ENCODE peak calls at places on chromosomes 3 and 15, in ten cellular contexts. One of them, this sample, is unnamed.
A peak's percentile ranks its signal among the peaks of the same experiment; 100 is the strongest.

GRCh38 chr3:26624209-26624775 is 1.7 kb downstream of the LRRC3B start:
- DNase-seq in prostate gland: no peak
- DNase-seq in mammary epithelial cell: no peak
- DNase-seq in Peyer's patch: no peak
- DNase-seq in A549: no peak
- DNase-seq in HL-60: no peak
- DNase-seq in upper lobe of right lung: no peak
- DNase-seq in OCI-LY7: no peak
- DNase-seq in fibroblast of lung: no peak
- DNase-seq in tibial artery: no peak
- DNase-seq in this sample: no peak

GRCh38 chr15:72813345-72814004 is 29.9 kb upstream of the ADPGK start:
- DNase-seq in prostate gland: no peak
- DNase-seq in mammary epithelial cell: peak; percentile 14
- DNase-seq in Peyer's patch: no peak
- DNase-seq in A549: no peak
- DNase-seq in HL-60: no peak
- DNase-seq in upper lobe of right lung: no peak
- DNase-seq in OCI-LY7: no peak
- DNase-seq in fibroblast of lung: no peak
- DNase-seq in tibial artery: no peak
- DNase-seq in this sample: no peak

GRCh38 chr3:20160230-20160629 is 25.8 kb downstream of the SGO1 start:
- DNase-seq in prostate gland: no peak
- DNase-seq in mammary epithelial cell: no peak
- DNase-seq in Peyer's patch: no peak
- DNase-seq in A549: no peak
- DNase-seq in HL-60: no peak
- DNase-seq in upper lobe of right lung: no peak
- DNase-seq in OCI-LY7: no peak
- DNase-seq in fibroblast of lung: no peak
- DNase-seq in tibial artery: no peak
- DNase-seq in this sample: no peak

GRCh38 chr15:72239652-72240051 is 8.7 kb upstream of the PKM start:
- DNase-seq in prostate gland: no peak
- DNase-seq in mammary epithelial cell: no peak
- DNase-seq in Peyer's patch: no peak
- DNase-seq in A549: no peak
- DNase-seq in HL-60: no peak
- DNase-seq in upper lobe of right lung: no peak
- DNase-seq in OCI-LY7: no peak
- DNase-seq in fibroblast of lung: no peak
- DNase-seq in tibial artery: no peak
- DNase-seq in this sample: no peak

GRCh38 chr3:50373865-50374188 is 14.5 kb upstream of the TMEM115 start:
- DNase-seq in prostate gland: no peak
- DNase-seq in mammary epithelial cell: no peak
- DNase-seq in Peyer's patch: no peak
- DNase-seq in A549: no peak
- DNase-seq in HL-60: no peak
- DNase-seq in upper lobe of right lung: no peak
- DNase-seq in OCI-LY7: no peak
- DNase-seq in fibroblast of lung: no peak
- DNase-seq in tibial artery: no peak
- DNase-seq in this sample: no peak

GRCh38 chr3:118526758-118527526 is 507.7 kb downstream of the IGSF11 start:
- DNase-seq in prostate gland: no peak
- DNase-seq in mammary epithelial cell: no peak
- DNase-seq in Peyer's patch: no peak
- DNase-seq in A549: no peak
- DNase-seq in HL-60: no peak
- DNase-seq in upper lobe of right lung: no peak
- DNase-seq in OCI-LY7: no peak
- DNase-seq in fibroblast of lung: no peak
- DNase-seq in tibial artery: no peak
- DNase-seq in this sample: no peak

GRCh38 chr15:89430530-89431341 is 65.6 kb downstream of the RHCG start:
- DNase-seq in prostate gland: peak; percentile 73
- DNase-seq in mammary epithelial cell: peak; percentile 60
- DNase-seq in Peyer's patch: peak; percentile 94
- DNase-seq in A549: peak; percentile 80
- DNase-seq in HL-60: peak; percentile 76
- DNase-seq in upper lobe of right lung: peak; percentile 91
- DNase-seq in OCI-LY7: peak; percentile 81
- DNase-seq in fibroblast of lung: peak; percentile 57
- DNase-seq in tibial artery: peak; percentile 76
- DNase-seq in this sample: peak; percentile 6

GRCh38 chr15:35043380-35044095 is 41.6 kb downstream of the NANOGP8 start:
- DNase-seq in prostate gland: no peak
- DNase-seq in mammary epithelial cell: no peak
- DNase-seq in Peyer's patch: no peak
- DNase-seq in A549: no peak
- DNase-seq in HL-60: no peak
- DNase-seq in upper lobe of right lung: no peak
- DNase-seq in OCI-LY7: no peak
- DNase-seq in fibroblast of lung: no peak
- DNase-seq in tibial artery: no peak
- DNase-seq in this sample: no peak

GRCh38 chr3:4709336-4709735 is 216.2 kb downstream of the ITPR1 start:
- DNase-seq in prostate gland: no peak
- DNase-seq in mammary epithelial cell: peak; percentile 69
- DNase-seq in Peyer's patch: no peak
- DNase-seq in A549: no peak
- DNase-seq in HL-60: no peak
- DNase-seq in upper lobe of right lung: no peak
- DNase-seq in OCI-LY7: no peak
- DNase-seq in fibroblast of lung: no peak
- DNase-seq in tibial artery: no peak
- DNase-seq in this sample: no peak

GRCh38 chr3:43207628-43208085 is 78.7 kb upstream of the SNRK start:
- DNase-seq in prostate gland: no peak
- DNase-seq in mammary epithelial cell: no peak
- DNase-seq in Peyer's patch: peak; percentile 60
- DNase-seq in A549: no peak
- DNase-seq in HL-60: no peak
- DNase-seq in upper lobe of right lung: no peak
- DNase-seq in OCI-LY7: no peak
- DNase-seq in fibroblast of lung: peak; percentile 36
- DNase-seq in tibial artery: no peak
- DNase-seq in this sample: no peak

GRCh38 chr15:70866982-70867644 is 13.2 kb upstream of the LARP6 start:
- DNase-seq in prostate gland: no peak
- DNase-seq in mammary epithelial cell: no peak
- DNase-seq in Peyer's patch: no peak
- DNase-seq in A549: no peak
- DNase-seq in HL-60: no peak
- DNase-seq in upper lobe of right lung: no peak
- DNase-seq in OCI-LY7: no peak
- DNase-seq in fibroblast of lung: no peak
- DNase-seq in tibial artery: no peak
- DNase-seq in this sample: no peak

DNA sequence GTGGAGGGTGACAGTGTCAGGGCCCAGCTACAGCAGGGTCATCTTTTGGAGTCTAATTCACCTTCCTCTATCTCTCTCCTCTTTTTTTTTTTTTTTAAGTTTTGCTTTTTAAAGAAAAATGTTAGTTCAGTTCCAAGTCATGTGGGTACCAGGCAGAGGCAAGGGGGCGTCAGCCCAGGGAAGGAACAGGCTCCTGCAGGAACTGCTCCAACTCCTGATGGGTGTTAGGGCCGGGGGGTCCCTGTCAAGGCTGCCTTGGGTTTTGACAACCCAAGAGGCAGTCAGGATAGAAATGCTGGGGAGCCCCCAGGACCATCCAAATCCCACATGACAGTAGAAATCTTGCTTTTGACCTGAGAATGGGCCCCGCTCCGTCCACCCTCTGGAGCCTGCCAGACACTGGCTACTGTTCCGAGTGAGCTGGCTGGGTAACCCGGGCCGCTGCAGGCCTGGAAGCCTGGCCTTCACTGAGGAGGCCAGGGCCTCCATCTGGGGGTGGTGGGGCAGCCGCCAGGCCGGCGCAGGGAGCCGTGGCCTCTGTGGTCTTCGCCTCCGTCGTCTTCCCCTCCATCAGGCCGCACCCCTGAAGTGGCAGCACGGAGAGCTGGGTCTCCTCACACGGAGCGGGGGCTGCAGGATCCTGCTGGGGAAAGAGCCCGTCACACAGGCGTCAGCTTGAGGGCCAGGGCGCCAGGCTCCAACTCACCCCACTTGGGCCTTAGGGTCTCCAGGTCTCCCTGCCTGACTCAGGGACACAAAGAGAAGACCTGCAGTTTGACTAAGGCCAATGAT is 24.2 kb downstream of the RNU5B-1 start:
- DNase-seq in prostate gland: no peak
- DNase-seq in mammary epithelial cell: no peak
- DNase-seq in Peyer's patch: no peak
- DNase-seq in A549: no peak
- DNase-seq in HL-60: no peak
- DNase-seq in upper lobe of right lung: no peak
- DNase-seq in OCI-LY7: no peak
- DNase-seq in fibroblast of lung: no peak
- DNase-seq in tibial artery: no peak
- DNase-seq in this sample: no peak
- H3K27ac ChIP-seq in prostate gland: no peak overlapping the region
- H3K27ac ChIP-seq in mammary epithelial cell: no peak overlapping the region
- H3K27ac ChIP-seq in Peyer's patch: no peak overlapping the region
- H3K27ac ChIP-seq in A549: no peak overlapping the region
- H3K27ac ChIP-seq in HL-60: no peak overlapping the region
- H3K27ac ChIP-seq in upper lobe of right lung: no peak overlapping the region
- H3K27ac ChIP-seq in OCI-LY7: no peak overlapping the region
- H3K27ac ChIP-seq in fibroblast of lung: no peak overlapping the region
- H3K27ac ChIP-seq in tibial artery: no peak overlapping the region
- H3K27ac ChIP-seq in this sample: no peak overlapping the region

GRCh38 chr3:52962160-52962559 is 64.8 kb upstream of the STIMATE start:
- DNase-seq in prostate gland: no peak
- DNase-seq in mammary epithelial cell: no peak
- DNase-seq in Peyer's patch: no peak
- DNase-seq in A549: no peak
- DNase-seq in HL-60: no peak
- DNase-seq in upper lobe of right lung: no peak
- DNase-seq in OCI-LY7: no peak
- DNase-seq in fibroblast of lung: no peak
- DNase-seq in tibial artery: no peak
- DNase-seq in this sample: no peak

GRCh38 chr3:52959773-52960172 is 62.4 kb upstream of the STIMATE start:
- DNase-seq in prostate gland: no peak
- DNase-seq in mammary epithelial cell: no peak
- DNase-seq in Peyer's patch: no peak
- DNase-seq in A549: no peak
- DNase-seq in HL-60: no peak
- DNase-seq in upper lobe of right lung: no peak
- DNase-seq in OCI-LY7: no peak
- DNase-seq in fibroblast of lung: no peak
- DNase-seq in tibial artery: no peak
- DNase-seq in this sample: no peak
- TF ChIP-seq CTCF in prostate gland: no peak
- TF ChIP-seq CTCF in mammary epithelial cell: no peak
- TF ChIP-seq CTCF in Peyer's patch: no peak
- TF ChIP-seq CTCF in A549: no peak
- TF ChIP-seq CTCF in HL-60: no peak
- TF ChIP-seq CTCF in upper lobe of right lung: no peak
- TF ChIP-seq CTCF in OCI-LY7: peak; percentile 19
- TF ChIP-seq CTCF in fibroblast of lung: no peak
- TF ChIP-seq CTCF in tibial artery: no peak
- TF ChIP-seq CTCF in this sample: peak; percentile 6

GRCh38 chr3:71194785-71195184 is 388.7 kb downstream of the FOXP1 start:
- DNase-seq in prostate gland: no peak
- DNase-seq in mammary epithelial cell: no peak
- DNase-seq in Peyer's patch: no peak
- DNase-seq in A549: no peak
- DNase-seq in HL-60: no peak
- DNase-seq in upper lobe of right lung: no peak
- DNase-seq in OCI-LY7: no peak
- DNase-seq in fibroblast of lung: no peak
- DNase-seq in tibial artery: no peak
- DNase-seq in this sample: no peak

GRCh38 chr3:71186816-71187215 is 396.7 kb downstream of the FOXP1 start:
- DNase-seq in prostate gland: peak; percentile 68
- DNase-seq in mammary epithelial cell: peak; percentile 8
- DNase-seq in Peyer's patch: no peak
- DNase-seq in A549: peak; percentile 31
- DNase-seq in HL-60: no peak
- DNase-seq in upper lobe of right lung: no peak
- DNase-seq in OCI-LY7: no peak
- DNase-seq in fibroblast of lung: no peak
- DNase-seq in tibial artery: no peak
- DNase-seq in this sample: no peak

GRCh38 chr3:71189480-71189879 is 394.0 kb downstream of the FOXP1 start:
- DNase-seq in prostate gland: no peak
- DNase-seq in mammary epithelial cell: peak; percentile 21
- DNase-seq in Peyer's patch: no peak
- DNase-seq in A549: no peak
- DNase-seq in HL-60: no peak
- DNase-seq in upper lobe of right lung: no peak
- DNase-seq in OCI-LY7: no peak
- DNase-seq in fibroblast of lung: no peak
- DNase-seq in tibial artery: no peak
- DNase-seq in this sample: no peak

GRCh38 chr3:71187715-71188114 is 395.8 kb downstream of the FOXP1 start:
- DNase-seq in prostate gland: no peak
- DNase-seq in mammary epithelial cell: no peak
- DNase-seq in Peyer's patch: no peak
- DNase-seq in A549: no peak
- DNase-seq in HL-60: no peak
- DNase-seq in upper lobe of right lung: no peak
- DNase-seq in OCI-LY7: no peak
- DNase-seq in fibroblast of lung: no peak
- DNase-seq in tibial artery: no peak
- DNase-seq in this sample: no peak

DNA sequence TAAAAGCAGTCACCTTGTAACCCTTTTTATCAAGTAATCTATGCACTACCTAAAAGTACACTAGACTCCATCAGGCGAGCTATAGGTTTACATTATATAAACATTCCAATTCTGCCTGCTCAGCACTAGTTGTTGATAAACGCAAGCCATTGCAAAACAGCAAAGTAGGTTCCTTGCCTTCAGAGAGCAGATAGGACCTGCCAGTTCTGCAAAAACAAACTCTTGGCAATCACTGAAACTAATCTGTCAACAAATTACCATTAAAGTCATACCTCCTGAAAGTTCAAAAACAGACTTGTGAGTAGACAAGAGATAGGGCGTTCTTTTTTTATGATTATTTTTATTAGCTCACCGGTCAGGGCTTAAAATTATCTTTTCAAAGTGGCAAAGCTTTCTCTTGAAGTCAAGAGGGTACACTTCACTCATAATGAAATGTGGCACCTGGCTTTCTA is 392.5 kb downstream of the FOXP1 start:
- DNase-seq in prostate gland: peak; percentile 38
- DNase-seq in mammary epithelial cell: no peak
- DNase-seq in Peyer's patch: no peak
- DNase-seq in A549: no peak
- DNase-seq in HL-60: no peak
- DNase-seq in upper lobe of right lung: no peak
- DNase-seq in OCI-LY7: no peak
- DNase-seq in fibroblast of lung: no peak
- DNase-seq in tibial artery: no peak
- DNase-seq in this sample: no peak
- H3K27ac ChIP-seq in prostate gland: peak overlapping the region; percentile 47
- H3K27ac ChIP-seq in mammary epithelial cell: no peak overlapping the region
- H3K27ac ChIP-seq in Peyer's patch: no peak overlapping the region
- H3K27ac ChIP-seq in A549: no peak overlapping the region
- H3K27ac ChIP-seq in HL-60: no peak overlapping the region
- H3K27ac ChIP-seq in upper lobe of right lung: no peak overlapping the region
- H3K27ac ChIP-seq in OCI-LY7: no peak overlapping the region
- H3K27ac ChIP-seq in fibroblast of lung: no peak overlapping the region
- H3K27ac ChIP-seq in tibial artery: no peak overlapping the region
- H3K27ac ChIP-seq in this sample: no peak overlapping the region

GRCh38 chr15:98581715-98582114 is 66.6 kb upstream of the IGF1R start:
- DNase-seq in prostate gland: no peak
- DNase-seq in mammary epithelial cell: no peak
- DNase-seq in Peyer's patch: no peak
- DNase-seq in A549: no peak
- DNase-seq in HL-60: no peak
- DNase-seq in upper lobe of right lung: no peak
- DNase-seq in OCI-LY7: no peak
- DNase-seq in fibroblast of lung: no peak
- DNase-seq in tibial artery: no peak
- DNase-seq in this sample: no peak
- TF ChIP-seq CTCF in prostate gland: no peak
- TF ChIP-seq CTCF in mammary epithelial cell: peak; percentile 40
- TF ChIP-seq CTCF in Peyer's patch: no peak
- TF ChIP-seq CTCF in A549: peak; percentile 25
- TF ChIP-seq CTCF in HL-60: no peak
- TF ChIP-seq CTCF in upper lobe of right lung: peak; percentile 13
- TF ChIP-seq CTCF in OCI-LY7: peak; percentile 31
- TF ChIP-seq CTCF in fibroblast of lung: no peak
- TF ChIP-seq CTCF in tibial artery: no peak
- TF ChIP-seq CTCF in this sample: peak; percentile 41

This sample was measured in AG04450.